ENCODE peak calls at places on chromosomes 13 and 19, in four cellular contexts. One of them, this sample, is unnamed.

GRCh38 chr13:110070511-110071120 is 236.3 kb downstream of the COL4A1 start:
- DNase-seq in left ventricle myocardium inferior: no peak
- DNase-seq in naive thymus-derived CD4-positive, alpha-beta T cell: no peak
- DNase-seq in fibroblast of pulmonary artery: peak; percentile 61
- DNase-seq in this sample: peak; percentile 29

GRCh38 chr13:85266331-85266730 is 532.9 kb downstream of the SLITRK6 start:
- DNase-seq in fibroblast of pulmonary artery: no peak
- DNase-seq in naive thymus-derived CD4-positive, alpha-beta T cell: no peak
- DNase-seq in left ventricle myocardium inferior: no peak
- DNase-seq in this sample: no peak

GRCh38 chr19:46614114-46614701 is 10.7 kb downstream of the PTGIR start:
- DNase-seq in left ventricle myocardium inferior: peak; percentile 86
- DNase-seq in naive thymus-derived CD4-positive, alpha-beta T cell: peak; percentile 75
- DNase-seq in fibroblast of pulmonary artery: peak; percentile 87
- DNase-seq in this sample: peak; percentile 85

GRCh38 chr13:44365008-44365407 is 8.6 kb upstream of the SERP2 start:
- DNase-seq in left ventricle myocardium inferior: no peak
- DNase-seq in fibroblast of pulmonary artery: no peak
- DNase-seq in naive thymus-derived CD4-positive, alpha-beta T cell: no peak
- DNase-seq in this sample: no peak

GRCh38 chr19:17318966-17319365 is 9.6 kb downstream of the DDA1 start:
- DNase-seq in naive thymus-derived CD4-positive, alpha-beta T cell: no peak
- DNase-seq in fibroblast of pulmonary artery: no peak
- DNase-seq in left ventricle myocardium inferior: no peak
- DNase-seq in this sample: no peak

GRCh38 chr13:74077847-74078246 is 56.4 kb downstream of the KLF12 start:
- DNase-seq in fibroblast of pulmonary artery: peak; percentile 28
- DNase-seq in left ventricle myocardium inferior: no peak
- DNase-seq in naive thymus-derived CD4-positive, alpha-beta T cell: no peak
- DNase-seq in this sample: peak; percentile 34

GRCh38 chr19:52110780-52111179 is 15.2 kb upstream of the ZNF841 start:
- DNase-seq in left ventricle myocardium inferior: no peak
- DNase-seq in fibroblast of pulmonary artery: no peak
- DNase-seq in naive thymus-derived CD4-positive, alpha-beta T cell: no peak
- DNase-seq in this sample: no peak

GRCh38 chr13:67229438-67230242 is 496 bp downstream of the PCDH9 start:
- DNase-seq in naive thymus-derived CD4-positive, alpha-beta T cell: peak; percentile 14
- DNase-seq in left ventricle myocardium inferior: no peak
- DNase-seq in fibroblast of pulmonary artery: no peak
- DNase-seq in this sample: no peak

GRCh38 chr19:10422846-10423245 is 2.5 kb downstream of the PDE4A start:
- DNase-seq in left ventricle myocardium inferior: no peak
- DNase-seq in naive thymus-derived CD4-positive, alpha-beta T cell: no peak
- DNase-seq in fibroblast of pulmonary artery: no peak
- DNase-seq in this sample: no peak

GRCh38 chr19:15238639-15239155 is 6.4 kb upstream of the EPHX3 start:
- DNase-seq in fibroblast of pulmonary artery: no peak
- DNase-seq in naive thymus-derived CD4-positive, alpha-beta T cell: no peak
- DNase-seq in left ventricle myocardium inferior: no peak
- DNase-seq in this sample: no peak

GRCh38 chr19:33879818-33880575 is 83.3 kb downstream of the KCTD15 start:
- DNase-seq in left ventricle myocardium inferior: peak; percentile 31
- DNase-seq in fibroblast of pulmonary artery: no peak
- DNase-seq in naive thymus-derived CD4-positive, alpha-beta T cell: no peak
- DNase-seq in this sample: no peak

GRCh38 chr13:21671793-21672680 is 1.2 kb downstream of the FGF9 start:
- DNase-seq in naive thymus-derived CD4-positive, alpha-beta T cell: peak; percentile 18
- DNase-seq in left ventricle myocardium inferior: no peak
- DNase-seq in fibroblast of pulmonary artery: no peak
- DNase-seq in this sample: no peak

GRCh38 chr13:33205804-33206221 is 79.7 kb downstream of the STARD13 start:
- DNase-seq in fibroblast of pulmonary artery: peak; percentile 52
- DNase-seq in left ventricle myocardium inferior: no peak
- DNase-seq in naive thymus-derived CD4-positive, alpha-beta T cell: no peak
- DNase-seq in this sample: no peak

GRCh38 chr13:109058071-109058470 is 428.7 kb downstream of the MYO16 start:
- DNase-seq in left ventricle myocardium inferior: no peak
- DNase-seq in naive thymus-derived CD4-positive, alpha-beta T cell: no peak
- DNase-seq in fibroblast of pulmonary artery: no peak
- DNase-seq in this sample: no peak

GRCh38 chr19:46963093-46963734 is 56.4 kb upstream of the NPAS1 start:
- DNase-seq in left ventricle myocardium inferior: no peak
- DNase-seq in naive thymus-derived CD4-positive, alpha-beta T cell: no peak
- DNase-seq in fibroblast of pulmonary artery: peak; percentile 98
- DNase-seq in this sample: peak; percentile 95

GRCh38 chr19:46824887-46825730 is 25.5 kb downstream of the AP2S1 start:
- DNase-seq in naive thymus-derived CD4-positive, alpha-beta T cell: no peak
- DNase-seq in left ventricle myocardium inferior: no peak
- DNase-seq in fibroblast of pulmonary artery: peak; percentile 18
- DNase-seq in this sample: no peak

GRCh38 chr13:21476893-21477472 is 17.9 kb upstream of the ZDHHC20 start:
- DNase-seq in fibroblast of pulmonary artery: peak; percentile 90
- DNase-seq in naive thymus-derived CD4-positive, alpha-beta T cell: peak; percentile 64
- DNase-seq in left ventricle myocardium inferior: peak; percentile 77
- DNase-seq in this sample: peak; percentile 84

GRCh38 chr19:55467236-55468053 is 2.9 kb upstream of the C19orf85 start:
- DNase-seq in fibroblast of pulmonary artery: peak; percentile 82
- DNase-seq in naive thymus-derived CD4-positive, alpha-beta T cell: no peak
- DNase-seq in left ventricle myocardium inferior: peak; percentile 69
- DNase-seq in this sample: peak; percentile 86

GRCh38 chr13:44667950-44668349 is 91.8 kb upstream of the TSC22D1 start:
- DNase-seq in naive thymus-derived CD4-positive, alpha-beta T cell: no peak
- DNase-seq in left ventricle myocardium inferior: no peak
- DNase-seq in fibroblast of pulmonary artery: peak; percentile 62
- DNase-seq in this sample: peak; percentile 79

GRCh38 chr19:34336781-34337271 is 28.2 kb upstream of the GPI start:
- DNase-seq in fibroblast of pulmonary artery: peak; percentile 62
- DNase-seq in left ventricle myocardium inferior: no peak
- DNase-seq in naive thymus-derived CD4-positive, alpha-beta T cell: peak; percentile 61
- DNase-seq in this sample: peak; percentile 67

GRCh38 chr19:47643281-47643680 is 34.3 kb downstream of the BICRA start:
- DNase-seq in left ventricle myocardium inferior: no peak
- DNase-seq in naive thymus-derived CD4-positive, alpha-beta T cell: no peak
- DNase-seq in fibroblast of pulmonary artery: no peak
- DNase-seq in this sample: no peak

GRCh38 chr19:53328967-53329366 is 4.6 kb upstream of the ZNF845 start:
- DNase-seq in left ventricle myocardium inferior: peak; percentile 70
- DNase-seq in naive thymus-derived CD4-positive, alpha-beta T cell: no peak
- DNase-seq in fibroblast of pulmonary artery: peak; percentile 17
- DNase-seq in this sample: peak; percentile 47

GRCh38 chr13:42991892-42992584 is at the start of gene EPSTI1:
- DNase-seq in left ventricle myocardium inferior: peak; percentile 61
- DNase-seq in fibroblast of pulmonary artery: peak; percentile 71
- DNase-seq in naive thymus-derived CD4-positive, alpha-beta T cell: peak; percentile 80
- DNase-seq in this sample: peak; percentile 64

GRCh38 chr13:74979703-74980102 is 502.3 kb downstream of the TBC1D4 start:
- DNase-seq in left ventricle myocardium inferior: no peak
- DNase-seq in naive thymus-derived CD4-positive, alpha-beta T cell: no peak
- DNase-seq in fibroblast of pulmonary artery: no peak
- DNase-seq in this sample: no peak

GRCh38 chr19:18051887-18052286 is 34.8 kb downstream of the IL12RB1 start:
- DNase-seq in fibroblast of pulmonary artery: no peak
- DNase-seq in left ventricle myocardium inferior: peak; percentile 67
- DNase-seq in naive thymus-derived CD4-positive, alpha-beta T cell: no peak
- DNase-seq in this sample: no peak

GRCh38 chr13:59510377-59510776 is 653.4 kb downstream of the DIAPH3 start:
- DNase-seq in left ventricle myocardium inferior: no peak
- DNase-seq in naive thymus-derived CD4-positive, alpha-beta T cell: no peak
- DNase-seq in fibroblast of pulmonary artery: no peak
- DNase-seq in this sample: no peak

GRCh38 chr13:36998624-36999041 is 507 bp downstream of the ALG5 start:
- DNase-seq in left ventricle myocardium inferior: peak; percentile 18
- DNase-seq in naive thymus-derived CD4-positive, alpha-beta T cell: peak; percentile 0
- DNase-seq in fibroblast of pulmonary artery: no peak
- DNase-seq in this sample: no peak

GRCh38 chr19:7550987-7551761 is 15.7 kb downstream of the PNPLA6 start:
- DNase-seq in naive thymus-derived CD4-positive, alpha-beta T cell: peak; percentile 38
- DNase-seq in fibroblast of pulmonary artery: peak; percentile 52
- DNase-seq in left ventricle myocardium inferior: peak; percentile 62
- DNase-seq in this sample: no peak

GRCh38 chr13:51607165-51607564 is 22.9 kb downstream of the WDFY2 start:
- DNase-seq in left ventricle myocardium inferior: no peak
- DNase-seq in naive thymus-derived CD4-positive, alpha-beta T cell: no peak
- DNase-seq in fibroblast of pulmonary artery: no peak
- DNase-seq in this sample: no peak

GRCh38 chr19:472005-472858 is 11.4 kb upstream of the SHC2 start:
- DNase-seq in fibroblast of pulmonary artery: no peak
- DNase-seq in naive thymus-derived CD4-positive, alpha-beta T cell: no peak
- DNase-seq in left ventricle myocardium inferior: no peak
- DNase-seq in this sample: no peak

GRCh38 chr19:49929611-49930482 is 543 bp upstream of the NUP62 start:
- DNase-seq in fibroblast of pulmonary artery: peak; percentile 99
- DNase-seq in naive thymus-derived CD4-positive, alpha-beta T cell: peak; percentile 95
- DNase-seq in left ventricle myocardium inferior: peak; percentile 90
- DNase-seq in this sample: peak; percentile 98

GRCh38 chr19:49929121-49929610 is at the start of the genes ATF5 and NUP62:
- DNase-seq in fibroblast of pulmonary artery: peak; percentile 82
- DNase-seq in naive thymus-derived CD4-positive, alpha-beta T cell: peak; percentile 90
- DNase-seq in left ventricle myocardium inferior: peak; percentile 90
- DNase-seq in this sample: peak; percentile 80

GRCh38 chr19:49932041-49932451 is 2.7 kb upstream of the NUP62 start:
- DNase-seq in fibroblast of pulmonary artery: no peak
- DNase-seq in naive thymus-derived CD4-positive, alpha-beta T cell: no peak
- DNase-seq in left ventricle myocardium inferior: no peak
- DNase-seq in this sample: no peak

GRCh38 chr19:49931293-49932040 is 2.2 kb upstream of the NUP62 start:
- DNase-seq in fibroblast of pulmonary artery: no peak
- DNase-seq in naive thymus-derived CD4-positive, alpha-beta T cell: no peak
- DNase-seq in left ventricle myocardium inferior: no peak
- DNase-seq in this sample: no peak

GRCh38 chr19:49930483-49931011 is 1.2 kb upstream of the NUP62 start:
- DNase-seq in left ventricle myocardium inferior: peak; percentile 34
- DNase-seq in fibroblast of pulmonary artery: peak; percentile 15
- DNase-seq in naive thymus-derived CD4-positive, alpha-beta T cell: no peak
- DNase-seq in this sample: peak; percentile 75
- H3K4me3 ChIP-seq in left ventricle myocardium inferior: peak overlapping the region; percentile 100
- H3K4me3 ChIP-seq in fibroblast of pulmonary artery: peak overlapping the region; percentile 97
- H3K4me3 ChIP-seq in naive thymus-derived CD4-positive, alpha-beta T cell: peak overlapping the region; percentile 100
- H3K4me3 ChIP-seq in this sample: peak overlapping the region; percentile 100

DNA sequence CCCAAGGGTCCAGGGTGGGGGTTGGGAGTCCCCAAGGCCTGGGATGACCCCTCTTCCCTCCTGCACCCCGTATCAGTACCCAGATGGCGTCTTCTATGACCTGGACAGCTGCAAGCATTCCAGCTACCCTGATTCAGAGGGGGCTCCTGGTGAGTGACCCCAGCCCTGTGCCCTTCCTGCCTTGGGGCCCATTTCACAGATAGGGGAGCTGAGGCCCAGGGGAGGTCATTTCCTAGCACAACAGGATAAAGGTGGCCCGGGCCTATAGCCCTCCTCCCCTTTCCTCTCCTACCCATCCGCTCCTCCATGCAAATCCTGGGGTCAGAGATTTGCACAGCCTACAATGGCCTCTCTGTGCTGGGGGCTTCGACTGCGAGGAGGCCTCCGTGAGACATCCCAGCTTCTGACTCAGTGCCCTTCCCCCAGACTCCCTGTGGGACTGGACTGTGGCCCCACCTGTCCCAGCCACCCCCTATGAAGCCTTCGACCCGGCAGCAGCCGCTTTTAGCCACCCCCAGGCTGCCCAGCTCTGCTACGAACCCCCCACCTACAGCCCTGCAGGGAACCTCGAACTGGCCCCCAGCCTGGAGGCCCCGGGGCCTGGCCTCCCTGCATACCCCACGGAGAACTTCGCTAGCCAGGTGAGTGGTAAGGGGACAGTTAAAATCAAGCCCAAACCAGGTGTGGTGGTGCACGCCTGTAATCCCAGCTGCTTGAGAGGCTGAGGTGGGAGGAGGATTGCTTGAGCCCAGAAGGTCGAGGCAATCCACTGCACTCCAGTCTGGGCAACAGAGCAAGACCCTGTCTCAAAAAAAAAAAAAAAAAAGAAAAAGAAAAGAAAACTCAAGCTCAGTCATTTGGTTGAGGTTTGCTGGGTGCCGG is 3.9 kb downstream of the SPIB start:
- DNase-seq in naive thymus-derived CD4-positive, alpha-beta T cell: no peak
- DNase-seq in left ventricle myocardium inferior: no peak
- DNase-seq in fibroblast of pulmonary artery: no peak
- DNase-seq in this sample: no peak
- H3K4me3 ChIP-seq in naive thymus-derived CD4-positive, alpha-beta T cell: no peak overlapping the region
- H3K4me3 ChIP-seq in left ventricle myocardium inferior: no peak overlapping the region
- H3K4me3 ChIP-seq in fibroblast of pulmonary artery: no peak overlapping the region
- H3K4me3 ChIP-seq in this sample: no peak overlapping the region

GRCh38 chr19:2255982-2256685 is at the start of gene JSRP1:
- DNase-seq in left ventricle myocardium inferior: no peak
- DNase-seq in fibroblast of pulmonary artery: no peak
- DNase-seq in naive thymus-derived CD4-positive, alpha-beta T cell: no peak
- DNase-seq in this sample: no peak

GRCh38 chr19:2252481-2253105 is 3.5 kb downstream of the AMH start:
- DNase-seq in fibroblast of pulmonary artery: no peak
- DNase-seq in left ventricle myocardium inferior: no peak
- DNase-seq in naive thymus-derived CD4-positive, alpha-beta T cell: no peak
- DNase-seq in this sample: no peak

GRCh38 chr19:2255112-2255845 is 938 bp downstream of the JSRP1 start:
- DNase-seq in naive thymus-derived CD4-positive, alpha-beta T cell: no peak
- DNase-seq in left ventricle myocardium inferior: no peak
- DNase-seq in fibroblast of pulmonary artery: no peak
- DNase-seq in this sample: no peak

GRCh38 chr19:2253106-2254051 is 2.8 kb downstream of the JSRP1 start:
- DNase-seq in left ventricle myocardium inferior: no peak
- DNase-seq in naive thymus-derived CD4-positive, alpha-beta T cell: peak; percentile 56
- DNase-seq in fibroblast of pulmonary artery: no peak
- DNase-seq in this sample: no peak

GRCh38 chr19:2254052-2254872 is 2.0 kb downstream of the JSRP1 start:
- DNase-seq in naive thymus-derived CD4-positive, alpha-beta T cell: no peak
- DNase-seq in left ventricle myocardium inferior: no peak
- DNase-seq in fibroblast of pulmonary artery: peak; percentile 49
- DNase-seq in this sample: no peak
- H3K4me3 ChIP-seq in naive thymus-derived CD4-positive, alpha-beta T cell: no peak overlapping the region
- H3K4me3 ChIP-seq in left ventricle myocardium inferior: no peak overlapping the region
- H3K4me3 ChIP-seq in fibroblast of pulmonary artery: no peak overlapping the region
- H3K4me3 ChIP-seq in this sample: no peak overlapping the region

DNA sequence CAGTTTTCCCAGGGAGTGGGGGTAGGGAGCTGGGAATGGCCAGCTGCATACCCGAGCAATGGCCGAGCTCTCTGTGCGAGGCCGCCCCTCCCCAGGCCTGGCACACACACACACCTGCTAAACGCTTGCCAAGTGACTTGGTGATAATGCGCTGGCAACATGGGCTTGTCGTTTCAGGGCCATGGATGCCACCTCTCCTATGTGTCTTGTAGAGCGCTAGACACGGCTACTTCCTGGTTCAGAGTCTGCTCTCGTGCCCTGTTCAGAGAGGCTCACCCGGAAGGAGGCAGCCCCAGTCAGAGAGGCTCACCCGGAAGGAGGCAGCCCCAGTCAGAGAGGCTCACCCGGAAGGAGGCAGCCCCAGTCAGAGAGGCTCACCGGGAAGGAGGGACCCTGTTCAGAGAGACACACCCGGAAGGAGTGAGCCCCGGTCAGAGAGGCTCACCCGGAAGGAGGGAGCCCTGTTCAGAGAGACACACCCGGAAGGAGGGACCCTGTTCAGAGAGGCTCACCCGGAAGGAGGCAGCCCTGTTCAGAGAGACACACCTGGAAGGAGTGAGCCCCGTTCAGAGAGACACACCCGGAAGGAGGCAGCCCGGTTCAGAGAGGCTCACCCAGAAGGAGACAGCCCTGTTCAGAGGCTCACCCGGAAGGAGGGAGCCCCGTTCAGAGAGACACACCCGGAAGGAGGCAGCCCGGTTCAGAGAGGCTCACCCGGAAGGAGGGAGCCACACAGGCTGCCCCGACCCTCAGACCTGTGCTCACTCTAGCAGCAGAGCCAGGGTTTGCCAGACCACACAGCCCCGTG is 4.2 kb downstream of the ADPRHL1 start:
- DNase-seq in fibroblast of pulmonary artery: no peak
- DNase-seq in naive thymus-derived CD4-positive, alpha-beta T cell: no peak
- DNase-seq in left ventricle myocardium inferior: no peak
- DNase-seq in this sample: peak; percentile 79
- H3K4me3 ChIP-seq in fibroblast of pulmonary artery: no peak overlapping the region
- H3K4me3 ChIP-seq in naive thymus-derived CD4-positive, alpha-beta T cell: no peak overlapping the region
- H3K4me3 ChIP-seq in left ventricle myocardium inferior: peak overlapping the region; percentile 71
- H3K4me3 ChIP-seq in this sample: peak overlapping the region; percentile 66